ENCODE peak calls at places on chromosome 14, in six cellular contexts. One of them, this sample, is unnamed.

GRCh38 chr14:87108726-87109125 is 884.3 kb downstream of the GALC start:
- DNase-seq in A549: no peak
- DNase-seq in upper lobe of left lung: no peak
- DNase-seq in keratinocyte: peak
- DNase-seq in IMR-90: peak
- DNase-seq in heart left ventricle: no peak
- DNase-seq in this sample: no peak

GRCh38 chr14:41986726-41987125 is 380.1 kb downstream of the LRFN5 start:
- DNase-seq in keratinocyte: peak
- DNase-seq in IMR-90: peak
- DNase-seq in A549: no peak
- DNase-seq in heart left ventricle: no peak
- DNase-seq in upper lobe of left lung: no peak
- DNase-seq in this sample: no peak

GRCh38 chr14:104827173-104828055 is 26.5 kb downstream of the ZBTB42 start:
- DNase-seq in IMR-90: peak
- DNase-seq in upper lobe of left lung: peak
- DNase-seq in heart left ventricle: no peak
- DNase-seq in keratinocyte: no peak
- DNase-seq in A549: peak
- DNase-seq in this sample: no peak

GRCh38 chr14:85572021-85572420 is 42.1 kb downstream of the FLRT2 start:
- DNase-seq in heart left ventricle: no peak
- DNase-seq in upper lobe of left lung: no peak
- DNase-seq in A549: no peak
- DNase-seq in IMR-90: no peak
- DNase-seq in keratinocyte: no peak
- DNase-seq in this sample: no peak

GRCh38 chr14:34065222-34065621 is 114.3 kb upstream of the EGLN3 start:
- DNase-seq in heart left ventricle: no peak
- DNase-seq in A549: no peak
- DNase-seq in upper lobe of left lung: no peak
- DNase-seq in IMR-90: no peak
- DNase-seq in keratinocyte: no peak
- DNase-seq in this sample: no peak

GRCh38 chr14:23113346-23114119 is 5.5 kb downstream of the CEBPE start:
- DNase-seq in upper lobe of left lung: no peak
- DNase-seq in IMR-90: peak
- DNase-seq in A549: no peak
- DNase-seq in heart left ventricle: no peak
- DNase-seq in keratinocyte: no peak
- DNase-seq in this sample: no peak

GRCh38 chr14:104316121-104316722 is 177.8 kb downstream of the KIF26A start:
- DNase-seq in keratinocyte: no peak
- DNase-seq in upper lobe of left lung: peak
- DNase-seq in heart left ventricle: peak
- DNase-seq in A549: no peak
- DNase-seq in IMR-90: no peak
- DNase-seq in this sample: peak

GRCh38 chr14:63564318-63564717 is 21.1 kb upstream of the PPP2R5E start:
- DNase-seq in keratinocyte: no peak
- DNase-seq in heart left ventricle: no peak
- DNase-seq in upper lobe of left lung: peak
- DNase-seq in IMR-90: no peak
- DNase-seq in A549: no peak
- DNase-seq in this sample: no peak

GRCh38 chr14:104425171-104425681 is 154.3 kb upstream of the C14orf180 start:
- DNase-seq in keratinocyte: no peak
- DNase-seq in IMR-90: no peak
- DNase-seq in A549: no peak
- DNase-seq in upper lobe of left lung: no peak
- DNase-seq in heart left ventricle: no peak
- DNase-seq in this sample: no peak

GRCh38 chr14:23548351-23549318 is 2.9 kb downstream of the ZFHX2 start:
- DNase-seq in keratinocyte: no peak
- DNase-seq in heart left ventricle: no peak
- DNase-seq in IMR-90: peak
- DNase-seq in upper lobe of left lung: no peak
- DNase-seq in A549: no peak
- DNase-seq in this sample: no peak

GRCh38 chr14:65877631-65878030 is 465.1 kb downstream of the FUT8 start:
- DNase-seq in heart left ventricle: no peak
- DNase-seq in keratinocyte: no peak
- DNase-seq in IMR-90: no peak
- DNase-seq in upper lobe of left lung: no peak
- DNase-seq in A549: no peak
- DNase-seq in this sample: no peak

GRCh38 chr14:32648434-32648833 is 290.2 kb upstream of the NPAS3 start:
- DNase-seq in heart left ventricle: no peak
- DNase-seq in A549: no peak
- DNase-seq in keratinocyte: no peak
- DNase-seq in upper lobe of left lung: no peak
- DNase-seq in IMR-90: peak
- DNase-seq in this sample: no peak

GRCh38 chr14:53310412-53310811 is 157.3 kb upstream of the DDHD1 start:
- DNase-seq in IMR-90: no peak
- DNase-seq in heart left ventricle: no peak
- DNase-seq in keratinocyte: no peak
- DNase-seq in upper lobe of left lung: no peak
- DNase-seq in A549: no peak
- DNase-seq in this sample: no peak

GRCh38 chr14:65259000-65259399 is 153.5 kb upstream of the FUT8 start:
- DNase-seq in IMR-90: no peak
- DNase-seq in A549: no peak
- DNase-seq in keratinocyte: no peak
- DNase-seq in upper lobe of left lung: no peak
- DNase-seq in heart left ventricle: no peak
- DNase-seq in this sample: no peak

GRCh38 chr14:103512701-103513611 is 9.7 kb downstream of the CKB start:
- DNase-seq in upper lobe of left lung: peak
- DNase-seq in heart left ventricle: no peak
- DNase-seq in keratinocyte: peak
- DNase-seq in IMR-90: peak
- DNase-seq in A549: no peak
- DNase-seq in this sample: no peak

GRCh38 chr14:94536836-94537235 is 24.4 kb upstream of the SERPINA4 start:
- DNase-seq in A549: no peak
- DNase-seq in keratinocyte: no peak
- DNase-seq in IMR-90: no peak
- DNase-seq in heart left ventricle: no peak
- DNase-seq in upper lobe of left lung: no peak
- DNase-seq in this sample: no peak

GRCh38 chr14:22871962-22872832 is 657 bp downstream of the LRP10 start:
- DNase-seq in A549: peak
- DNase-seq in keratinocyte: no peak
- DNase-seq in IMR-90: peak
- DNase-seq in heart left ventricle: peak
- DNase-seq in upper lobe of left lung: peak
- DNase-seq in this sample: peak

GRCh38 chr14:89544636-89545301 is 127.7 kb upstream of the FOXN3 start:
- DNase-seq in A549: no peak
- DNase-seq in keratinocyte: no peak
- DNase-seq in heart left ventricle: no peak
- DNase-seq in IMR-90: peak
- DNase-seq in upper lobe of left lung: no peak
- DNase-seq in this sample: no peak

GRCh38 chr14:89720741-89721315 is 233.7 kb downstream of the EFCAB11 start:
- DNase-seq in keratinocyte: no peak
- DNase-seq in A549: no peak
- DNase-seq in IMR-90: no peak
- DNase-seq in heart left ventricle: peak
- DNase-seq in upper lobe of left lung: peak
- DNase-seq in this sample: peak

GRCh38 chr14:104919993-104920315 is 4.7 kb upstream of the PLD4 start:
- DNase-seq in A549: no peak
- DNase-seq in IMR-90: no peak
- DNase-seq in keratinocyte: no peak
- DNase-seq in heart left ventricle: no peak
- DNase-seq in upper lobe of left lung: no peak
- DNase-seq in this sample: no peak

GRCh38 chr14:102141797-102142196 is 2.1 kb downstream of the WDR20 start:
- DNase-seq in upper lobe of left lung: no peak
- DNase-seq in A549: no peak
- DNase-seq in keratinocyte: no peak
- DNase-seq in IMR-90: no peak
- DNase-seq in heart left ventricle: no peak
- DNase-seq in this sample: no peak

GRCh38 chr14:102138935-102139247 is 806 bp upstream of the WDR20 start:
- DNase-seq in A549: peak
- DNase-seq in upper lobe of left lung: no peak
- DNase-seq in keratinocyte: no peak
- DNase-seq in heart left ventricle: no peak
- DNase-seq in IMR-90: no peak
- DNase-seq in this sample: no peak

GRCh38 chr14:102140750-102141145 is 1.1 kb downstream of the WDR20 start:
- DNase-seq in IMR-90: no peak
- DNase-seq in heart left ventricle: no peak
- DNase-seq in keratinocyte: no peak
- DNase-seq in upper lobe of left lung: no peak
- DNase-seq in A549: no peak
- DNase-seq in this sample: no peak

GRCh38 chr14:102139248-102140026 is at the start of gene WDR20:
- DNase-seq in heart left ventricle: peak
- DNase-seq in upper lobe of left lung: peak
- DNase-seq in A549: peak
- DNase-seq in IMR-90: peak
- DNase-seq in keratinocyte: peak
- DNase-seq in this sample: peak

DNA sequence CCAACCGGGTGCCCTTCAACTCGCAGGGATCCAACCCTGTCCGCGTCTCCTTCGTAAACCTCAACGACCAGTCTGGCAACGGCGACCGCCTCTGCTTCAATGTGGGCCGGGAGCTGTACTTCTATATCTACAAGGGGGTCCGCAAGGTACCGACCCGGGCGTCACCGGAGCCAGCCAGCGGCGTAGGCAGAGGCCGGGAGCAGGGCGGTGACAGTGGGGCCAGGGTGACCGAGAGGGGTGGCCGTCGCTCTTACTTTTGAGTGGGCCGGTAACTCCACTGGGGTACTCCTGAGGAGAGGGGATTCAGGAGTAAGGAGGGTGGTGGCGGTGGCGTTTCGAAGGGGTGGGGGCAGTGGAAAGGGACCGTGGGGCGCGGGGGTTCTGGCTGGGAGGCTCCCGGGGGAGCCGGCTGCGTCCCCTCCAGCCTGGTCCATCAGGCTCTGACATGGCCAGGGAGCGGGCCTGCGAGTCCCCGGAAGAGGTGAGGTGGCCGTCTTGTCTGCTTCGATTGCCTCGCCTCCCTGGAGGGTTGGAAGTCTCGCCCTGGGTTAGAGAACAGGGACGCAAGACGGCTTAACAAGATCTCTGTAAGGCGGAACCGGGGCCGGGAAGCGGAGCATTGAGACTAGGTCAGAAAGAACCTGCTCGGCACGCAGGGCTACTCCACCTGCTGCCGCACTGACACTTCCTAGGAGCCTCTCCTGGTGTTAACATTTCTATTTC is 491 bp downstream of the WDR20 start:
- DNase-seq in IMR-90: no peak
- DNase-seq in A549: peak
- DNase-seq in heart left ventricle: peak
- DNase-seq in keratinocyte: no peak
- DNase-seq in upper lobe of left lung: peak
- DNase-seq in this sample: peak
- TF ChIP-seq CTCF in IMR-90: no peak
- TF ChIP-seq CTCF in A549: no peak
- TF ChIP-seq CTCF in heart left ventricle: no peak
- TF ChIP-seq CTCF in keratinocyte: no peak
- TF ChIP-seq CTCF in upper lobe of left lung: no peak
- TF ChIP-seq CTCF in this sample: no peak

DNA sequence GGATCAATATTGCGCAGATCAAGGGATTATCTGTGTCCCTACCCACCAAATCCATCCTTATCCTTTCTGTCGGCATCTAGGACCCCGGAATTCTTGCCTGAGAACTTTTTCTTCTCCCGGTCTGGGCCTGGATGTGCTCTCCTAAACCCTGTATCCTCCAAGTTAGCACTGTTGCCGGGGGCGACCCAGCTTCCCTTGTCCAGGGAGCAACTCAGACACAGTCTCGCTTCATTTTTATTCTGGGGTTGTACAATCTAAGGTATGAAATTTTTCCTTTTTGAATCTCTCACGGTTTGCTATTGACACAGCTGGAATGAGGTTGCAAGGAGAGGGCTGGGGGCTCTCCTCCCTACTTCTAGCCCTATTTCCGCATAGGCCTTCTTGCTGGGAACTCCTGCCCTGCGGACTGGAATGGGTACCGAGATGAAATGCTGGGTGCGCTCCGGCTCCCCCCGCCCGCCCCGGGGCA is 399 bp upstream of the PNP start:
- DNase-seq in heart left ventricle: no peak
- DNase-seq in IMR-90: no peak
- DNase-seq in keratinocyte: no peak
- DNase-seq in upper lobe of left lung: no peak
- DNase-seq in A549: peak
- DNase-seq in this sample: no peak
- H3K27ac ChIP-seq in heart left ventricle: peak
- H3K27ac ChIP-seq in IMR-90: no peak
- H3K27ac ChIP-seq in keratinocyte: peak
- H3K27ac ChIP-seq in upper lobe of left lung: peak
- H3K27ac ChIP-seq in A549: peak
- H3K27ac ChIP-seq in this sample: peak

DNA sequence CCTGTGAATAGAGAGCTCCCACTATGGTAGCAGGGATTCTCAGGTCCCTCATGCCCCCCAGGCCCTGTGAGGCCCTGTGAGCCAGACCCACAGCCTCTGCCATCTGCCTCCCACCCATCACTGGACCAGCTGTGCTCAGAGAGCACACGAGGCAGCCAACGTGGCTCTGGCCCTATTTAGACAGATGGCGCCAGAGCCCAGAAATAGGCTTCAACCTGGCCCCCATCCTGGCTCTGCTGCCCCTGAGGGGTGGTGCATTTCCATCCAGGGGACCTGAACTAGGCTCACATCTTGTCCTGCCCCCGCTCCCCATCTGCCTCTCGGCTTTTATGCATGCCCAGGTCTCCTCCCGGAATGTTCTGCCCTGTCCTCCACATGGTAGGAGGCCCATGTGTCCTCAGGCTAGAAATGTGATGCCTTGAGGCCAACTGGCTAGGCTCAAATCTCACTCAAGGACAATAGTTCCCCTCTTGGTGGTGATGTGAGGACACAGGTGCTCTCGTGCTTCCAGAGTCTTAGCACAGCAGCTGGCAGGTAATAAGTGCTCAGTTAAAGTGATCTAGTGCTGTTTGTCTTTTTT is 18.9 kb downstream of the TMEM63C start:
- DNase-seq in A549: no peak
- DNase-seq in heart left ventricle: no peak
- DNase-seq in upper lobe of left lung: no peak
- DNase-seq in keratinocyte: no peak
- DNase-seq in IMR-90: no peak
- DNase-seq in this sample: no peak
- TF ChIP-seq CTCF in A549: no peak
- TF ChIP-seq CTCF in heart left ventricle: no peak
- TF ChIP-seq CTCF in upper lobe of left lung: no peak
- TF ChIP-seq CTCF in keratinocyte: no peak
- TF ChIP-seq CTCF in IMR-90: no peak
- TF ChIP-seq CTCF in this sample: no peak

DNA sequence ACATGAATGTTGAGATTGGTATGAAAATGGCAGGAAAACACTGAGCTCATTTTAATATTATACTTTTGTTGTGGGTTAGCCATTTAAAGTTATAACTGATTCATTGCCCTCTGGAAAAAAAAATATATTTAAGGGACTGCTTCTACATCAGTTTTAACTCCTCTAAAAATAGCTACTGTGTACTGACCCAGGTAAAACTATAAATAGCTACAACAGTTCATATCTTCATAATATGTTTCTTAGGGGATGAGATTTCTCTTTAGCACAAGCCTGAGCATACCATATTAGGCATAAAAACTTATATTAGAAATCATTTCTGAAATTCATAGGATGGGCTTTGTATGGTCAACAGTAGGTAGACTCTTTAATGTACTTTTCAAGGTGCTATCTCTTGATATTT is 81.0 kb downstream of the KTN1 start:
- DNase-seq in heart left ventricle: no peak
- DNase-seq in A549: no peak
- DNase-seq in upper lobe of left lung: no peak
- DNase-seq in keratinocyte: no peak
- DNase-seq in IMR-90: no peak
- DNase-seq in this sample: no peak
- H3K27ac ChIP-seq in heart left ventricle: peak
- H3K27ac ChIP-seq in A549: no peak
- H3K27ac ChIP-seq in upper lobe of left lung: no peak
- H3K27ac ChIP-seq in keratinocyte: no peak
- H3K27ac ChIP-seq in IMR-90: no peak
- H3K27ac ChIP-seq in this sample: no peak

This sample was measured in CD8-positive, alpha-beta T cell.